ENCODE peak calls at places on chromosome 3, in four cellular contexts. One of them, this sample, is unnamed.

GRCh38 chr3:188830955-188831354 is 340.8 kb upstream of the TPRG1 start:
- DNase-seq in AG04450: no peak
- DNase-seq in gastrocnemius medialis: no peak
- DNase-seq in psoas muscle: no peak
- DNase-seq in this sample: no peak

GRCh38 chr3:48157215-48157840 is 30.9 kb downstream of the CDC25A start:
- DNase-seq in AG04450: no peak
- DNase-seq in gastrocnemius medialis: no peak
- DNase-seq in psoas muscle: no peak
- DNase-seq in this sample: no peak

GRCh38 chr3:20873235-20873634 is 687.2 kb upstream of the SGO1 start:
- DNase-seq in AG04450: no peak
- DNase-seq in gastrocnemius medialis: no peak
- DNase-seq in psoas muscle: no peak
- DNase-seq in this sample: no peak

GRCh38 chr3:46455231-46456115 is 9.2 kb downstream of the LTF start:
- DNase-seq in AG04450: no peak
- DNase-seq in gastrocnemius medialis: no peak
- DNase-seq in psoas muscle: no peak
- DNase-seq in this sample: no peak

GRCh38 chr3:196181127-196181546 is 30.1 kb downstream of the ZDHHC19 start:
- DNase-seq in AG04450: no peak
- DNase-seq in gastrocnemius medialis: no peak
- DNase-seq in psoas muscle: no peak
- DNase-seq in this sample: no peak

GRCh38 chr3:178072391-178072790 is 463.8 kb upstream of the KCNMB2 start:
- DNase-seq in AG04450: no peak
- DNase-seq in gastrocnemius medialis: no peak
- DNase-seq in psoas muscle: no peak
- DNase-seq in this sample: no peak

GRCh38 chr3:145902166-145902565 is 258.8 kb downstream of the PLOD2 start:
- DNase-seq in AG04450: no peak
- DNase-seq in gastrocnemius medialis: no peak
- DNase-seq in psoas muscle: no peak
- DNase-seq in this sample: no peak

GRCh38 chr3:196631655-196632032 is 7.8 kb upstream of the NRROS start:
- DNase-seq in AG04450: no peak
- DNase-seq in gastrocnemius medialis: no peak
- DNase-seq in psoas muscle: no peak
- DNase-seq in this sample: no peak

GRCh38 chr3:56188201-56188600 is 280.1 kb downstream of the ERC2 start:
- DNase-seq in AG04450: no peak
- DNase-seq in gastrocnemius medialis: no peak
- DNase-seq in psoas muscle: no peak
- DNase-seq in this sample: no peak

GRCh38 chr3:4763604-4764247 is 215.5 kb upstream of the BHLHE40 start:
- DNase-seq in AG04450: no peak
- DNase-seq in gastrocnemius medialis: no peak
- DNase-seq in psoas muscle: no peak
- DNase-seq in this sample: no peak

GRCh38 chr3:177946965-177947364 is 589.3 kb upstream of the KCNMB2 start:
- DNase-seq in AG04450: no peak
- DNase-seq in gastrocnemius medialis: no peak
- DNase-seq in psoas muscle: no peak
- DNase-seq in this sample: no peak

GRCh38 chr3:52769786-52770445 is 824 bp downstream of the NEK4 start:
- DNase-seq in AG04450: no peak
- DNase-seq in gastrocnemius medialis: no peak
- DNase-seq in psoas muscle: no peak
- DNase-seq in this sample: no peak

GRCh38 chr3:160448845-160449659 is 534 bp downstream of the TRIM59 start:
- DNase-seq in AG04450: no peak
- DNase-seq in gastrocnemius medialis: no peak
- DNase-seq in psoas muscle: no peak
- DNase-seq in this sample: no peak

GRCh38 chr3:10280177-10280529 is 12.6 kb downstream of the GHRL start:
- DNase-seq in AG04450: no peak
- DNase-seq in gastrocnemius medialis: no peak
- DNase-seq in psoas muscle: no peak
- DNase-seq in this sample: no peak

DNA sequence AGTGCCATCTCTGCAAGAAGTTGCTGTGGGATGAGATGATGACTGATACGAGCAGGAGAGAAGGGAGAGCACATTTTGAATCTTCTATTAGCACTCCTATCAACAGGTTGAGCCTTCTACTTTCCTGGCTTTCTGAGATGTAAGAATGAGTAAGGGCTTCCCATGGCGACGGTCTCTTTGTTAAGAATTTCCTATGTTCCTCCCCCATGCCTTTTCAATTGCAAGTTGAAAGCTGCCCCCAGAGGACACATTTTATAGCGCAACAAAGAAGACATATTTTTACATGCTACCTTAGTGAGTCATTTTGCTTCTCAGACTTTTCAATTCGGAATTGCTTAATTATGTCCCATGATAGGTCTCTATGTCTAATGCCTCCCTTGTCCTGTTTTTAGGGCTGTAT is 71.3 kb upstream of the LRTM1 start:
- DNase-seq in AG04450: peak; percentile 46
- DNase-seq in gastrocnemius medialis: no peak
- DNase-seq in psoas muscle: no peak
- DNase-seq in this sample: no peak
- TF ChIP-seq CTCF in AG04450: peak; percentile 60
- TF ChIP-seq CTCF in gastrocnemius medialis: no peak
- TF ChIP-seq CTCF in psoas muscle: no peak
- TF ChIP-seq CTCF in this sample: no peak

GRCh38 chr3:184133840-184134745 is 1.1 kb upstream of the EIF2B5 start:
- DNase-seq in AG04450: no peak
- DNase-seq in gastrocnemius medialis: peak; percentile 83
- DNase-seq in psoas muscle: peak; percentile 88
- DNase-seq in this sample: peak; percentile 87
- H3K27ac ChIP-seq in AG04450: peak overlapping the region; percentile 57
- H3K27ac ChIP-seq in gastrocnemius medialis: peak overlapping the region; percentile 88
- H3K27ac ChIP-seq in psoas muscle: peak overlapping the region; percentile 93
- H3K27ac ChIP-seq in this sample: peak overlapping the region; percentile 94

GRCh38 chr3:66993082-66993481 is 5.0 kb upstream of the KBTBD8 start:
- DNase-seq in AG04450: no peak
- DNase-seq in gastrocnemius medialis: no peak
- DNase-seq in psoas muscle: no peak
- DNase-seq in this sample: no peak

GRCh38 chr3:66991478-66991877 is 6.6 kb upstream of the KBTBD8 start:
- DNase-seq in AG04450: peak; percentile 83
- DNase-seq in gastrocnemius medialis: no peak
- DNase-seq in psoas muscle: no peak
- DNase-seq in this sample: no peak

GRCh38 chr3:66986406-66986805 is 11.7 kb upstream of the KBTBD8 start:
- DNase-seq in AG04450: no peak
- DNase-seq in gastrocnemius medialis: no peak
- DNase-seq in psoas muscle: no peak
- DNase-seq in this sample: no peak

GRCh38 chr3:66989241-66989640 is 8.9 kb upstream of the KBTBD8 start:
- DNase-seq in AG04450: no peak
- DNase-seq in gastrocnemius medialis: no peak
- DNase-seq in psoas muscle: no peak
- DNase-seq in this sample: no peak

DNA sequence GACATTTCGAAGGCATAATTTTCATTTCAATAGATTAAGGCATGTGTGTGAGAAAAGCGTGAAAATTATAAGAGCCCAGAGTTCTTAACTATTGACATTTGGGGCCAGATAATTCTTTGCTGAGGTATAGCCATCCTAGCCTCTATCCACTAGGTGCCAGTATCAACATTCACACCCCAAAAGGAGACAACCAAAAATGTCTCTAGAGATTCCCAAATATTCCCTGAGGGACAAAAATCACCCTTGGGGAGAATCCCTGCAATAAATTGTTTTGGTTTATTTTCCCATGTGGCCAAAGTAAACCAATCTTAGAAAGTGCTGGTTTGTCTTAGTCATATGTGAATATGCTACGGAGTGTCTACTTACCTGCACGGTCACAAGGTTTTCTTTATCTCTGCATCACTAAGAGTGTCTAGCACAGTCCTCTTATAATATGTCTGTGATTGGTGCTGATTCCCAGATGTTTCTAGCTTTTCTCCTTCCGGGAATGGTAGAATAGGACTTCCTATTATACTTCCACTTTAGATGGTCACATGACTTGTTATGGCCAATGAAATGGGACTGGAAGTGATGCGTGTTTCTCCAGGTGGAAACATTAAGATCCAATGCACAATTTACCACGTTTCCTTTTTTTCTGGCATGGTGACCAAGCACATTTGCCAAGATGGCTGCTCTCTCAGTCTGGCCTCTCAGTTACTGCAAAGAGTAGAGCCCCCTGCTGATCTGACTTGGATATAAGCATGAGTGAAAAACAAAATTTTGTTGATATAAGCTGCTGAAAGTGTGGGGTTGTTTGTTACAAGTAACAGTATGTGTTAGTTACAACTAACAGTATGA is 8.0 kb upstream of the KBTBD8 start:
- DNase-seq in AG04450: no peak
- DNase-seq in gastrocnemius medialis: no peak
- DNase-seq in psoas muscle: no peak
- DNase-seq in this sample: no peak
- TF ChIP-seq CTCF in AG04450: peak; percentile 30
- TF ChIP-seq CTCF in gastrocnemius medialis: no peak
- TF ChIP-seq CTCF in psoas muscle: peak; percentile 14
- TF ChIP-seq CTCF in this sample: peak; percentile 69

GRCh38 chr3:172204716-172205115 is 165.3 kb downstream of the FNDC3B start:
- DNase-seq in AG04450: no peak
- DNase-seq in gastrocnemius medialis: no peak
- DNase-seq in psoas muscle: no peak
- DNase-seq in this sample: no peak

GRCh38 chr3:172210355-172210754 is 171.0 kb downstream of the FNDC3B start:
- DNase-seq in AG04450: no peak
- DNase-seq in gastrocnemius medialis: no peak
- DNase-seq in psoas muscle: no peak
- DNase-seq in this sample: no peak

GRCh38 chr3:172209333-172210321 is 170.2 kb downstream of the FNDC3B start:
- DNase-seq in AG04450: no peak
- DNase-seq in gastrocnemius medialis: peak; percentile 40
- DNase-seq in psoas muscle: peak; percentile 53
- DNase-seq in this sample: peak; percentile 64

GRCh38 chr3:172211123-172211522 is 171.7 kb downstream of the FNDC3B start:
- DNase-seq in AG04450: no peak
- DNase-seq in gastrocnemius medialis: no peak
- DNase-seq in psoas muscle: no peak
- DNase-seq in this sample: no peak

DNA sequence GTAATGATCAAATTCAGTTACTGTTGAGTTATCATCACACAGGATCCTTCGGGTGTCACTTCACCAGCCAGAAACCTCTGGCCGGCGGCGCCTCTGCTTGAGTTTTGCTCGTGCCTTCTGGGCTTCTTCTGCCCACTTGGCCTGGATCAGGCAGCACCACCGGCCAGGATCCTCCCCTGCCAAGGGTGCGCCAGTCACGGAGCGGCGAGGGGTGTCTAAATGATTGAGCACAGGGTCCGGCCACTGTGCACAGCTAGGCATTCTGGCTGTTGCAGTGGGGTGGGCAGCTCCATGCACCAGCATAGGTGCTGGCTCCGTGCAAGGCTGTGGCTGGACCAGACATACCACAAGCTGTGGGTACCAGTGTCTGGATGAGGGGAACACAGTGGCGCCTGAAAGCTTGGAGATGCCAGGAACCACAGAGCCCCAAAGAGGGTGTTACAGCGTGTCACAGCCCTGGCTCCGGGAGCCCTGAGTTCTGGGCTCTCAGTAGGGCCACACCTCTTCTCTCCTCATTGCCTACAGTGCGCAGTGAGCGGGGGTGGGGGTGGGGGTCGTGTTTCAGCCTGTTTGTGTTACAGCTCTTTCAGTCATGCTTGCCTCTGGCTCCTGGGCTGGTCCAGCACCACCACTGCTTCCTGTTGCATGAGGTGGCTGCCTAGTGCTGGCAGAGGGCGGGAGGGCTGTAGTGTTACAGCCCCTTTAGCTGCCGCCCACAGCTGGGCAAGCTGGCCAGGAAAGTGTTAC is 169.4 kb downstream of the FNDC3B start:
- DNase-seq in AG04450: no peak
- DNase-seq in gastrocnemius medialis: no peak
- DNase-seq in psoas muscle: peak; percentile 20
- DNase-seq in this sample: no peak
- H3K27ac ChIP-seq in AG04450: peak overlapping the region; percentile 13
- H3K27ac ChIP-seq in gastrocnemius medialis: peak overlapping the region; percentile 71
- H3K27ac ChIP-seq in psoas muscle: peak overlapping the region; percentile 70
- H3K27ac ChIP-seq in this sample: peak overlapping the region; percentile 68

GRCh38 chr3:976021-976420 is 116.8 kb upstream of the CNTN6 start:
- DNase-seq in AG04450: no peak
- DNase-seq in gastrocnemius medialis: no peak
- DNase-seq in psoas muscle: no peak
- DNase-seq in this sample: no peak

DNA sequence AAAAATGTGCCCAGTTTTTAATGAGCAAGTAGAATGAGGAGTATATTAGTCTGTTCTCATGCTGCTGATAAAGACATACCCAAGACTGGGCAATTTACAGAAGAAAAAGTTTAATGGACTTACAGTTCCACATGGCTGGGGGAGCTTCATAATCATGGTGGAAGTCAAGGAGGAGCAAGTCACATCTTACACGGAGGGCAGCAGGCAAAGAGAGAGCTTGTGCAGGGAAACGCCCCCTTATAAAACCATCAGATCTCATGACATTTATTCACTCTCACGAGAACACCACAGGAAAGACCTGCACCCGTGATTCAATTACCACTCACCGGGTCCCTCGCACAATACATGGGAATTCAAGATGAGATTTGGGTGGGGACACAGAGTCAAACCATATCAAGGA is 111.7 kb upstream of the CNTN6 start:
- DNase-seq in AG04450: no peak
- DNase-seq in gastrocnemius medialis: no peak
- DNase-seq in psoas muscle: no peak
- DNase-seq in this sample: no peak
- TF ChIP-seq CTCF in AG04450: no peak
- TF ChIP-seq CTCF in gastrocnemius medialis: no peak
- TF ChIP-seq CTCF in psoas muscle: no peak
- TF ChIP-seq CTCF in this sample: no peak

GRCh38 chr3:81936817-81937216 is 175.4 kb upstream of the GBE1 start:
- DNase-seq in AG04450: no peak
- DNase-seq in gastrocnemius medialis: no peak
- DNase-seq in psoas muscle: no peak
- DNase-seq in this sample: no peak

GRCh38 chr3:81929697-81930096 is 168.3 kb upstream of the GBE1 start:
- DNase-seq in AG04450: no peak
- DNase-seq in gastrocnemius medialis: no peak
- DNase-seq in psoas muscle: no peak
- DNase-seq in this sample: no peak

GRCh38 chr3:81927811-81928210 is 166.4 kb upstream of the GBE1 start:
- DNase-seq in AG04450: no peak
- DNase-seq in gastrocnemius medialis: no peak
- DNase-seq in psoas muscle: no peak
- DNase-seq in this sample: no peak

GRCh38 chr3:81931852-81932251 is 170.4 kb upstream of the GBE1 start:
- DNase-seq in AG04450: no peak
- DNase-seq in gastrocnemius medialis: no peak
- DNase-seq in psoas muscle: no peak
- DNase-seq in this sample: no peak

DNA sequence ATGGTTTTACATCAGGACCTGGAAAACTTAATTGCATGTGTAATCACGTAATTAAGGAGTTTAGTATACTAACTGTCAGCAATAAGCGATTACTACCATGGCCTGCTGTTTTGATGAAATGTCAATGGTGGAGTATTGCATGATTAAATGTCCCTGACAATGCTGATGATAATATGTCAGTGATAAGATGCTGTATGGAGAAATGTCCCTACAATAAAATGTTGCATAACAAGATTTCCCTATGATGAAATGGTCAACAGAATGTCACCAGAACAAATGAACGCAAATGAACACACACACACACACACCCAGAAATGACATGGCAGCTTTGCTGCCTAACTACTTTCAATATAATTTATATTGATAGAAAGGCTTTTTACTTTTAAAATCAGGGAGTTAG is 169.8 kb upstream of the GBE1 start:
- DNase-seq in AG04450: no peak
- DNase-seq in gastrocnemius medialis: no peak
- DNase-seq in psoas muscle: no peak
- DNase-seq in this sample: no peak
- H3K27ac ChIP-seq in AG04450: no peak overlapping the region
- H3K27ac ChIP-seq in gastrocnemius medialis: no peak overlapping the region
- H3K27ac ChIP-seq in psoas muscle: no peak overlapping the region
- H3K27ac ChIP-seq in this sample: no peak overlapping the region

This sample was measured in left ventricle myocardium inferior.